ENCODE peak calls at places on chromosomes 1 and 21, in nine cellular contexts. G is lower lobe of right lung; P is hepatocyte; Z is activated naive CD8-positive, alpha-beta T cell treated with anti-CD3 and anti-CD28 coated beads, Interleukin-2, amount 50 U/mL, for 24 hours; I is coronary artery; N is AG08395; A is hypothalamus; Y is fibroblast of mammary gland; B is activated CD4-positive, alpha-beta T cell treated with anti-CD3 and anti-CD28 coated beads, Interleukin-2, amount 50 U/mL, for 1 hour. V is an unnamed sample.

GRCh38 chr1:30416221-30416820 is 307.1 kb downstream of the MATN1 start:
- DNase-seq in G (no peak), P (no peak), Z (no peak), I (peak; percentile 41), N (no peak), A (no peak), Y (no peak), B (no peak), V (no peak)

GRCh38 chr1:207112907-207113306 is 8.9 kb downstream of the C4BPA start:
- DNase-seq in G (no peak), P (no peak), Z (no peak), I (no peak), N (no peak), A (no peak), Y (no peak), B (no peak), V (no peak)

GRCh38 chr1:186078245-186078644 is 296.8 kb downstream of the TPR start:
- DNase-seq in G (no peak), P (no peak), Z (no peak), I (no peak), N (no peak), A (no peak), Y (no peak), B (no peak), V (no peak)

GRCh38 chr1:248847181-248847955 is 9.3 kb downstream of the ZNF672 start:
- DNase-seq in G (no peak), P (no peak), Z (no peak), I (no peak), N (no peak), A (no peak), Y (no peak), B (no peak), V (no peak)

GRCh38 chr1:107620753-107621152 is 344.2 kb downstream of the VAV3 start:
- DNase-seq in G (no peak), P (no peak), Z (no peak), I (no peak), N (no peak), A (no peak), Y (no peak), B (no peak), V (no peak)

GRCh38 chr1:92476071-92476607 is 10.6 kb downstream of the GFI1 start:
- DNase-seq in G (no peak), P (no peak), Z (peak; percentile 64), I (no peak), N (no peak), A (no peak), Y (no peak), B (peak; percentile 35), V (no peak)

GRCh38 chr1:41874350-41874749 is 44.4 kb downstream of the HIVEP3 start:
- DNase-seq in G (no peak), P (no peak), Z (no peak), I (no peak), N (no peak), A (no peak), Y (no peak), B (no peak), V (no peak)

GRCh38 chr1:47487826-47488450 is 50.1 kb downstream of the FOXD2 start:
- DNase-seq in G (no peak), P (no peak), Z (no peak), I (no peak), N (no peak), A (no peak), Y (peak; percentile 23), B (no peak), V (no peak)

GRCh38 chr1:57826535-57826934 is 402.7 kb upstream of the DAB1 start:
- DNase-seq in G (no peak), P (no peak), Z (no peak), I (no peak), N (no peak), A (no peak), Y (no peak), B (no peak), V (no peak)

GRCh38 chr1:38327559-38327973 is 281.0 kb upstream of the POU3F1 start:
- DNase-seq in G (peak; percentile 49), P (no peak), Z (no peak), I (no peak), N (no peak), A (no peak), Y (no peak), B (no peak), V (no peak)

GRCh38 chr1:206925116-206925736 is 3.5 kb upstream of the FCMR start:
- DNase-seq in G (peak; percentile 83), P (peak; percentile 47), Z (peak; percentile 73), I (no peak), N (no peak), A (no peak), Y (no peak), B (peak; percentile 49), V (no peak)

GRCh38 chr1:5926686-5927435 is 65.4 kb downstream of the NPHP4 start:
- DNase-seq in G (no peak), P (no peak), Z (no peak), I (no peak), N (no peak), A (no peak), Y (no peak), B (no peak), V (no peak)

GRCh38 chr21:37047079-37047478 is 25.8 kb downstream of the PIGP start:
- DNase-seq in G (no peak), P (peak; percentile 51), Z (no peak), I (no peak), N (no peak), A (no peak), Y (no peak), B (no peak), V (no peak)

GRCh38 chr1:92887465-92887864 is 55.6 kb downstream of the RPL5 start:
- DNase-seq in G (no peak), P (no peak), Z (no peak), I (no peak), N (no peak), A (no peak), Y (no peak), B (no peak), V (no peak)

GRCh38 chr1:67941746-67942145 is 108.5 kb upstream of the GNG12 start:
- DNase-seq in G (no peak), P (no peak), Z (no peak), I (no peak), N (no peak), A (no peak), Y (peak; percentile 42), B (no peak), V (no peak)

GRCh38 chr1:200724064-200724463 is 14.6 kb upstream of the CAMSAP2 start:
- DNase-seq in G (no peak), P (no peak), Z (no peak), I (no peak), N (no peak), A (no peak), Y (no peak), B (no peak), V (no peak)

GRCh38 chr1:175600721-175601440 is 142.5 kb downstream of the TNR start:
- DNase-seq in G (no peak), P (no peak), Z (no peak), I (no peak), N (no peak), A (no peak), Y (no peak), B (no peak), V (no peak)

GRCh38 chr1:84370831-84371394 is 27.4 kb upstream of the DNASE2B start:
- DNase-seq in G (no peak), P (no peak), Z (no peak), I (no peak), N (peak; percentile 69), A (no peak), Y (peak; percentile 85), B (no peak), V (no peak)

GRCh38 chr1:85295006-85295431 is 18.6 kb upstream of the BCL10 start:
- DNase-seq in G (no peak), P (no peak), Z (no peak), I (no peak), N (no peak), A (no peak), Y (peak; percentile 49), B (no peak), V (no peak)

GRCh38 chr1:51234721-51235425 is 1.2 kb upstream of the RNF11 start:
- DNase-seq in G (peak; percentile 70), P (peak; percentile 58), Z (peak; percentile 55), I (peak; percentile 75), N (peak; percentile 46), A (peak; percentile 14), Y (peak; percentile 56), B (peak; percentile 40), V (peak; percentile 84)

GRCh38 chr1:180907313-180908055 is 5.2 kb upstream of the KIAA1614 start:
- DNase-seq in G (no peak), P (no peak), Z (no peak), I (no peak), N (no peak), A (no peak), Y (no peak), B (no peak), V (no peak)

GRCh38 chr1:236685205-236685916 is 938 bp upstream of the ACTN2 start:
- DNase-seq in G (no peak), P (no peak), Z (no peak), I (no peak), N (no peak), A (no peak), Y (no peak), B (no peak), V (no peak)

GRCh38 chr1:36307601-36308330 is 1.6 kb downstream of the SH3D21 start:
- DNase-seq in G (no peak), P (no peak), Z (no peak), I (no peak), N (no peak), A (no peak), Y (no peak), B (no peak), V (no peak)

GRCh38 chr1:223748773-223749733 is 36.7 kb downstream of the CAPN2 start:
- DNase-seq in G (peak; percentile 83), P (peak; percentile 84), Z (peak; percentile 71), I (peak; percentile 84), N (peak; percentile 67), A (peak; percentile 29), Y (peak; percentile 50), B (peak; percentile 66), V (peak; percentile 59)

V was measured in dorsolateral prefrontal cortex.